ENCODE peak calls at places on chromosome 20, in six cellular contexts. R, A, C, N, Y and F are unnamed samples.
A peak's percentile ranks its signal among the peaks of the same experiment; 100 is the strongest.

GRCh38 chr20:35093245-35093884 is 758 bp upstream of the TRPC4AP start:
- DNase-seq in A (no peak), N (no peak), C (no peak), Y (no peak), R (no peak), F (peak; percentile 67)

GRCh38 chr20:52226370-52226769 is 34.8 kb upstream of the ZFP64 start:
- DNase-seq in R (no peak), Y (peak; percentile 28), N (no peak), C (no peak), A (no peak), F (no peak)

GRCh38 chr20:36754656-36755222 is 8.8 kb upstream of the NDRG3 start:
- DNase-seq in R (no peak), Y (peak; percentile 84), C (peak; percentile 60), N (peak; percentile 71), A (peak; percentile 37), F (peak; percentile 78)

GRCh38 chr20:6501061-6501460 is 266.4 kb upstream of the BMP2 start:
- DNase-seq in N (no peak), R (no peak), Y (peak; percentile 24), C (no peak), A (no peak), F (no peak)

GRCh38 chr20:31824554-31825313 is 5.6 kb downstream of the MYLK2 start:
- DNase-seq in N (peak; percentile 17), A (no peak), R (no peak), C (no peak), Y (no peak), F (no peak)

GRCh38 chr20:1002682-1003561 is 811 bp upstream of the RSPO4 start:
- DNase-seq in A (no peak), N (peak; percentile 66), Y (no peak), R (no peak), C (no peak), F (no peak)

GRCh38 chr20:59004493-59004762 is 2.6 kb downstream of the CTSZ start:
- DNase-seq in N (no peak), A (no peak), R (no peak), C (no peak), Y (no peak), F (no peak)

GRCh38 chr20:44018684-44019637 is 104.3 kb downstream of the TOX2 start:
- DNase-seq in R (no peak), N (no peak), A (no peak), C (no peak), Y (no peak), F (no peak)

GRCh38 chr20:37669062-37669772 is 24.6 kb upstream of the CTNNBL1 start:
- DNase-seq in Y (no peak), A (no peak), N (no peak), R (no peak), C (no peak), F (no peak)

GRCh38 chr20:4613718-4614620 is 107.7 kb upstream of the PRND start:
- DNase-seq in N (no peak), R (peak; percentile 38), Y (peak; percentile 66), C (peak; percentile 68), A (peak; percentile 54), F (peak; percentile 18)

GRCh38 chr20:62307226-62308101 is 4.7 kb downstream of the ADRM1 start:
- DNase-seq in A (no peak), Y (no peak), N (no peak), R (no peak), C (no peak), F (no peak)

GRCh38 chr20:881051-881820 is 34.9 kb downstream of the ANGPT4 start:
- DNase-seq in C (no peak), N (no peak), A (peak; percentile 74), Y (no peak), R (peak; percentile 24), F (peak; percentile 38)

GRCh38 chr20:57426156-57426769 is 35.1 kb downstream of the RBM38 start:
- DNase-seq in R (no peak), Y (no peak), A (no peak), N (no peak), C (no peak), F (no peak)

DNA sequence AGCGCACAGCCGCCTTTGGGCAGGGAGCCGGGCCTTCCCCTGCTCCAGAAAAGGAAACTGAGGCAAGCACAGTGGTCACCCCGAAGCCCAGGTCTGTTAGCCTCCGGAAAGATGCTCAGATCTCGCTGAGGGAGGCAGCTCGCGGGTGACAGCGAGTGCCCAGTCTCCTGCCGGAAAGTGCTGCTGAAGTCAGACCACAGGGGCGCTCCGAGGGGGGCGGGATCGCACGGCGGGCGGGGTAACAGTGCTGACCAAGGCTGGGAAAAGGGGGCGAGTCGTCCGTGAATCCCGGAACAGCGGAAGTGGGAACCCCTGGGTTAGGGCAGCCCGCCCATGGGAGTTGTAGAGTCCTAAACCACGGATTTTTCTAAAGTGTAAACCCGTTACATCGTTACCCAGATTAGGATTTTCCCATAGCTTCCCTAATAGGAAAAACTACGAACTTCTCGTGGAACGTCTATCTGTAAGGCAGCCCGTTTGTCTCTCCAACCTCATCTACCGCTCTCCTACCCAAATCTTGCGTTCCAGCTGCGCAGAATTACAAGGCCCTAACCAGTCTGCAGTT is 504 bp downstream of the VPS16 start:
- DNase-seq in R (no peak), C (peak; percentile 76), N (peak; percentile 85), A (no peak), Y (peak; percentile 66), F (no peak)
- TF ChIP-seq SIN3A in R (no peak), C (no peak), N (no peak), A (no peak), Y (peak; percentile 18), F (no peak)

GRCh38 chr20:25037288-25038102 is 20.4 kb downstream of the ACSS1 start:
- DNase-seq in R (no peak), N (no peak), Y (no peak), C (no peak), A (no peak), F (no peak)
- H3K27ac ChIP-seq in R (peak overlapping the region; percentile 33), N (no peak overlapping the region), Y (no peak overlapping the region), C (no peak overlapping the region), A (no peak overlapping the region), F (no peak overlapping the region)

GRCh38 chr20:46458891-46459750 is 52.7 kb upstream of the ELMO2 start:
- DNase-seq in N (peak; percentile 84), R (peak; percentile 8), C (peak; percentile 96), Y (no peak), A (no peak), F (no peak)

GRCh38 chr20:46456255-46457028 is 50.0 kb upstream of the ELMO2 start:
- DNase-seq in C (no peak), R (no peak), N (no peak), A (no peak), Y (no peak), F (no peak)

DNA sequence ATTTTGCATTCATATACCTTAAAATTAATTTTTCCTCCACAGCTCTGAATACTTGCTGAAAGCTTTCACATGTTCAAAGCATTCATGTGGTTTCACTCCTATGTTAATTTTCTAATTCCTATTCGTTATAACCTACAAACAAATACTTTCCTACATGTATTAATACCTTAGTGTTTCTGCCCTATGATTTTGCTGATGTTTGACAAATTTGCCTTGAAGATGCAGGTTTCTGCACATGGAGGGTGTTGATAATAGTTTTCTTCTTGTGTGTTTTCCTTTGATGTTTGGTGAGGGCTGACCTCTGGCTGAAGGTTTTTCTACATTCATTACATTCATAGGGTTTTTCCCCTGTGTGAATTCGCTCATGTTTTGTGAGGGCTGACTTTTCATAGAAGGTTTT is 49.3 kb upstream of the ELMO2 start:
- DNase-seq in Y (no peak), N (no peak), A (no peak), R (no peak), C (no peak), F (no peak)
- H3K9me3 ChIP-seq in Y (peaks cover 16% of the 10 kb centered on the region), N (no peaks in the 10 kb centered on the region), A (peaks cover 21% of the 10 kb centered on the region), R (peaks cover 4% of the 10 kb centered on the region), C (peaks cover 32% of the 10 kb centered on the region), F (peaks cover 11% of the 10 kb centered on the region)

GRCh38 chr20:50128520-50128905 is 15.6 kb upstream of the UBE2V1 start:
- DNase-seq in Y (no peak), N (no peak), C (no peak), A (no peak), R (no peak), F (no peak)

GRCh38 chr20:50130346-50130703 is 17.4 kb upstream of the UBE2V1 start:
- DNase-seq in Y (no peak), R (no peak), C (no peak), A (no peak), N (no peak), F (no peak)

GRCh38 chr20:50127587-50128519 is 14.9 kb upstream of the UBE2V1 start:
- DNase-seq in A (no peak), C (no peak), N (no peak), R (no peak), Y (no peak), F (no peak)

GRCh38 chr20:50130995-50131394 is 18.0 kb upstream of the UBE2V1 start:
- DNase-seq in Y (no peak), N (no peak), A (no peak), C (no peak), R (no peak), F (no peak)

DNA sequence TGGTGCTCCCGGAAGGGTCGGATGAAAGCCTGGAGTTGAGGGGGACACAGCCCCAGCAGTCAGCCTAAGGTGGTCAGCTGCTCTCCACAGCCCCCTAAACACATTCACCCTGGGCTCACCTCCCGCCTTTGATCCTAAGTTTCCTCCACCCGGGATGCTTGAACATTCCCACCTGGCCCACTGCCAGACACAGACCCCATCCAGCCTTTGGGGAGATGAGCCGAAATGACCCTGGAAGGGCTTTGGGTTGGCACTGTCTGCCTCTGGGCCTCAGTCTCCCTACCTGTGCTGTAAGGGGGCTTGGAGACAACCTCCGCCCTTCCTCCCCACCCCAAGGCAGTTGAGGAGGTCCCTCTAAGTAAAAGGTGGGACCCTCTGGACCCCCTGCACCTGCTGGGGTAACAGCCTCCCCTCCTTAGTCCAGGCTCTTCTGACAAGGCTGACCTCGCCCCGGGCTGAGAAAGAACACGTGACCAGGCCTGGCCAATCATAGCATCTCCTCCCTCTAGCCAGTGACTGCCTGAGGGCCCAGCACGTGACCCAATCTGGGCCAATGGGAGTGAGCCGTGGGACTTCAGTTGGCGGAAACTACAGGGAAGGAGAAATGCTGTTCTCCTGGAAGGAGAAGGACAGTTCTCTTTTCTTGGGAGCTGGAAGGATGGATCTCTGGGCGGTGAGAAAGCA is 16.9 kb upstream of the UBE2V1 start:
- DNase-seq in A (no peak), C (no peak), R (no peak), Y (no peak), N (peak; percentile 51), F (no peak)
- TF ChIP-seq SIN3A in A (no peak), C (no peak), R (no peak), Y (no peak), N (no peak), F (no peak)